ENCODE peak calls at places on chromosomes 2 and 18, in ten cellular contexts. J is GM04503; E is GM19239; U is GM18507; X is COR-L47; W is adrenal gland; C is ELR; V is A549; G is EL; A is activated naive CD8-positive, alpha-beta T cell treated with anti-CD3 and anti-CD28 coated beads, Interleukin-2, amount 50 U/mL, for 24 hours. Y is an unnamed sample.

GRCh38 chr2:240184198-240184590 is 43.7 kb upstream of the OTOS start:
- DNase-seq in J (no peak), E (no peak), U (no peak), X (no peak), W (no peak), C (no peak), V (no peak), G (no peak), A (no peak), Y (no peak)

GRCh38 chr2:39313575-39313974 is 69.8 kb upstream of the CDKL4 start:
- DNase-seq in J (peak; percentile 33), E (no peak), U (no peak), X (no peak), W (no peak), C (peak; percentile 73), V (no peak), G (peak; percentile 71), A (no peak), Y (no peak)

GRCh38 chr2:13308989-13309388 is 592.3 kb downstream of the TRIB2 start:
- DNase-seq in J (no peak), E (no peak), U (no peak), X (no peak), W (no peak), C (no peak), V (no peak), G (no peak), A (no peak), Y (no peak)

GRCh38 chr2:219561179-219562048 is 9.9 kb downstream of the OBSL1 start:
- DNase-seq in J (no peak), E (no peak), U (no peak), X (no peak), W (no peak), C (no peak), V (no peak), G (no peak), A (no peak), Y (no peak)

GRCh38 chr2:37625781-37626548 is 45.5 kb downstream of the CDC42EP3 start:
- DNase-seq in J (no peak), E (no peak), U (peak; percentile 20), X (peak; percentile 83), W (peak; percentile 26), C (no peak), V (no peak), G (no peak), A (peak; percentile 52), Y (peak; percentile 33)

GRCh38 chr18:677951-678363 is 20.5 kb downstream of the TYMS start:
- DNase-seq in J (no peak), E (no peak), U (no peak), X (no peak), W (peak; percentile 85), C (no peak), V (no peak), G (no peak), A (no peak), Y (no peak)

GRCh38 chr2:236988690-236989639 is 96.7 kb upstream of the COPS8 start:
- DNase-seq in J (no peak), E (no peak), U (no peak), X (no peak), W (peak; percentile 30), C (no peak), V (no peak), G (no peak), A (no peak), Y (no peak)

GRCh38 chr2:150528861-150529801 is 41.7 kb upstream of the RND3 start:
- DNase-seq in J (peak; percentile 83), E (peak; percentile 21), U (peak; percentile 8), X (no peak), W (no peak), C (peak; percentile 94), V (peak; percentile 56), G (peak; percentile 92), A (no peak), Y (no peak)

GRCh38 chr2:241818943-241819270 is 9.9 kb downstream of the NEU4 start:
- DNase-seq in J (no peak), E (no peak), U (no peak), X (no peak), W (no peak), C (no peak), V (no peak), G (no peak), A (no peak), Y (no peak)

GRCh38 chr2:54669677-54670484 is 53.6 kb upstream of the EML6 start:
- DNase-seq in J (peak; percentile 60), E (no peak), U (no peak), X (no peak), W (peak; percentile 77), C (no peak), V (no peak), G (peak; percentile 71), A (no peak), Y (no peak)

GRCh38 chr2:240630771-240631560 is 5.7 kb downstream of the GPR35 start:
- DNase-seq in J (no peak), E (no peak), U (no peak), X (no peak), W (peak; percentile 8), C (no peak), V (no peak), G (no peak), A (no peak), Y (no peak)

GRCh38 chr18:48973731-48974130 is 23.0 kb upstream of the SMAD7 start:
- DNase-seq in J (no peak), E (no peak), U (no peak), X (no peak), W (no peak), C (no peak), V (no peak), G (no peak), A (no peak), Y (no peak)

Y was measured in germinal center.